ENCODE peak calls at places on chromosome 5, in five cellular contexts. I, W, J, E and U are unnamed samples.

GRCh38 chr5:127515693-127516440 is 1.6 kb upstream of the PRRC1 start:
- DNase-seq in I (no peak), W (no peak), J (no peak), E (no peak), U (no peak)

GRCh38 chr5:158979749-158980521 is 119.8 kb downstream of the EBF1 start:
- DNase-seq in I (peak; percentile 58), W (peak; percentile 74), J (peak; percentile 14), E (peak; percentile 57), U (peak; percentile 22)

GRCh38 chr5:131171276-131171815 is 602 bp downstream of the LYRM7 start:
- DNase-seq in I (no peak), W (no peak), J (no peak), E (no peak), U (no peak)

GRCh38 chr5:163478126-163478981 is 17.9 kb downstream of the HMMR start:
- DNase-seq in I (no peak), W (peak; percentile 35), J (no peak), E (no peak), U (no peak)

GRCh38 chr5:98292496-98292895 is 481.0 kb upstream of the RGMB start:
- DNase-seq in I (no peak), W (no peak), J (no peak), E (no peak), U (no peak)

GRCh38 chr5:37492778-37493555 is 113.8 kb downstream of the WDR70 start:
- DNase-seq in I (no peak), W (no peak), J (no peak), E (no peak), U (no peak)

GRCh38 chr5:32848681-32849080 is 137.6 kb downstream of the NPR3 start:
- DNase-seq in I (no peak), W (no peak), J (no peak), E (no peak), U (no peak)

GRCh38 chr5:168651654-168652053 is 72.5 kb upstream of the PANK3 start:
- DNase-seq in I (no peak), W (peak; percentile 70), J (no peak), E (no peak), U (no peak)

GRCh38 chr5:75538201-75538600 is 26.5 kb downstream of the POLK start:
- DNase-seq in I (no peak), W (no peak), J (no peak), E (no peak), U (no peak)

GRCh38 chr5:103808464-103809106 is 246.0 kb upstream of the NUDT12 start:
- DNase-seq in I (no peak), W (peak; percentile 16), J (peak; percentile 73), E (no peak), U (no peak)

GRCh38 chr5:21654-22233 is 70.2 kb upstream of the PLEKHG4B start:
- DNase-seq in I (no peak), W (peak; percentile 21), J (no peak), E (no peak), U (no peak)

GRCh38 chr5:179190851-179191505 is 130.8 kb downstream of the ZNF354C start:
- DNase-seq in I (no peak), W (no peak), J (no peak), E (no peak), U (no peak)

GRCh38 chr5:145936401-145937131 is at the start of gene SH3RF2:
- DNase-seq in I (peak; percentile 54), W (peak; percentile 94), J (peak; percentile 91), E (peak; percentile 24), U (peak; percentile 49)

GRCh38 chr5:95861858-95862561 is 39.5 kb upstream of the GLRX start:
- DNase-seq in I (no peak), W (no peak), J (no peak), E (no peak), U (no peak)

GRCh38 chr5:32311404-32312193 is 1.1 kb downstream of the MTMR12 start:
- DNase-seq in I (no peak), W (no peak), J (no peak), E (no peak), U (no peak)

GRCh38 chr5:179347581-179347980 is 2.3 kb upstream of the ADAMTS2 start:
- DNase-seq in I (no peak), W (no peak), J (no peak), E (no peak), U (no peak)

GRCh38 chr5:129904102-129904666 is at the start of gene CHSY3:
- DNase-seq in I (peak; percentile 87), W (peak; percentile 58), J (peak; percentile 90), E (peak; percentile 86), U (peak; percentile 78)

GRCh38 chr5:109192543-109193281 is 217.1 kb downstream of the PJA2 start:
- DNase-seq in I (no peak), W (no peak), J (no peak), E (no peak), U (no peak)

GRCh38 chr5:43852276-43852675 is 249.3 kb downstream of the NNT start:
- DNase-seq in I (no peak), W (no peak), J (peak; percentile 13), E (no peak), U (no peak)

GRCh38 chr5:78501411-78502338 is 141.3 kb downstream of the SCAMP1 start:
- DNase-seq in I (no peak), W (no peak), J (no peak), E (no peak), U (no peak)

GRCh38 chr5:124665035-124665434 is 81.4 kb downstream of the ZNF608 start:
- DNase-seq in I (no peak), W (no peak), J (no peak), E (no peak), U (no peak)

GRCh38 chr5:83567741-83568530 is 96.4 kb downstream of the VCAN start:
- DNase-seq in I (no peak), W (peak; percentile 61), J (no peak), E (no peak), U (no peak)

GRCh38 chr5:72067682-72068470 is 39.4 kb upstream of the MAP1B start:
- DNase-seq in I (no peak), W (peak; percentile 95), J (no peak), E (no peak), U (no peak)

GRCh38 chr5:159943331-159943730 is 27.0 kb downstream of the ADRA1B start:
- DNase-seq in I (no peak), W (no peak), J (no peak), E (no peak), U (no peak)

GRCh38 chr5:109653042-109653441 is 36.7 kb upstream of the MAN2A1 start:
- DNase-seq in I (no peak), W (no peak), J (no peak), E (no peak), U (no peak)

GRCh38 chr5:111829701-111830100 is 72.7 kb upstream of the NREP start:
- DNase-seq in I (no peak), W (peak; percentile 68), J (no peak), E (no peak), U (no peak)

GRCh38 chr5:40962207-40962955 is 53.1 kb downstream of the C7 start:
- DNase-seq in I (no peak), W (no peak), J (no peak), E (no peak), U (no peak)

GRCh38 chr5:9851458-9851857 is 221.3 kb upstream of the TAS2R1 start:
- DNase-seq in I (no peak), W (peak; percentile 34), J (peak; percentile 5), E (no peak), U (no peak)

GRCh38 chr5:63398346-63398745 is 563.9 kb downstream of the HTR1A start:
- DNase-seq in I (no peak), W (no peak), J (no peak), E (no peak), U (no peak)

GRCh38 chr5:109695005-109695926 is 5.5 kb downstream of the MAN2A1 start:
- DNase-seq in I (no peak), W (peak; percentile 17), J (no peak), E (no peak), U (no peak)

GRCh38 chr5:31854625-31855526 is 215.9 kb downstream of the PDZD2 start:
- DNase-seq in I (peak; percentile 42), W (peak; percentile 2), J (peak; percentile 59), E (peak; percentile 60), U (peak; percentile 45)

GRCh38 chr5:61409568-61409967 is 77.5 kb downstream of the ZSWIM6 start:
- DNase-seq in I (no peak), W (peak; percentile 87), J (no peak), E (no peak), U (no peak)

GRCh38 chr5:34682926-34683623 is 26.9 kb downstream of the RAI14 start:
- DNase-seq in I (peak; percentile 20), W (peak; percentile 85), J (no peak), E (no peak), U (no peak)
- H3K4me1 ChIP-seq in I (no peaks in the 10 kb centered on the region), W (peaks cover 50% of the 10 kb centered on the region), J (peaks cover 31% of the 10 kb centered on the region), E (peaks cover 7% of the 10 kb centered on the region), U (no peaks in the 10 kb centered on the region)

DNA sequence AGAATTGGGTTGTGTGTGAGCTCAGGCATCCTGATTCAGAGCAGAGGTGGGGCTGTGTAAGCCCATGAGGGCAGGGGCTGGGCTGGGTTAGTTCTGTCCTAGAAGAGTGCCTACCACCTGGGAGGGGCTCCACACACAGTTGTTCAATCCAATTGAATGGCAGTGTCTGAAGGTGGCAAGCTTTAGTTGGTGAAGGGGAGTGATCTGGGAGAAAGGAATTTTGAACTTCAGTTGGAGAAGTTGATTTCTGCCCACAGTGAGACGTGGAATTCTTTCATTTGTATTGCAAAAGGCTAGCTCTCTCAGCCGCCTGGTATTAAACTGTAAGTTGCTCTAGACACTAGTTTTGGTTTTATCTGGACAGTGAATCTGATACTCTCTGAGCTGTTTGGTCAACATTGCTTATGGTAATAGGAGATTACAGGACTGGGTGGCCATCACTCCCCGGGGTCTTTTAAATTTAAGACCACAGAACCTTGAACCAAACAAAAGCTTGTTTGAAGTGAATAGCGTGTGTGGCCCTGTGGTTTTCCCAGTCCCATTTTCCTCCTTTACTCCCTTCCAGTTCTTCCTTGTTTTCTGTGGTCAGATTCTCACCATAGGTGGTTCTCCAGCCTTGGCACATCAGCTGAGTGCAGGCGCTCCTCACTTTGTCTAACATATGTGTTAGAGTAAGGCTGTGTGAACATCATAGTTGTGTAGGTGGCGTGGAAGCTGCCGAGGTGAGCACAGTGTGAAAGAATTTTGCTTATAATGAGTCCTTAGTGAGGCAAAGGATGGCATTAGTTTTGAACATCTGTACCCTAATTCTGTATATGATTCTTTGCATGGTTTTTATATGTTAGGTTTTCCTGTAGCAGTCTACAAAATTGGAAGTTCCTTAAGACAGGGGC is 78.0 kb downstream of the ARHGAP26 start:
- DNase-seq in I (no peak), W (peak; percentile 98), J (no peak), E (no peak), U (no peak)
- H3K4me1 ChIP-seq in I (peaks cover 48% of the 10 kb centered on the region), W (peaks cover 57% of the 10 kb centered on the region), J (peaks cover 38% of the 10 kb centered on the region), E (peaks cover 62% of the 10 kb centered on the region), U (no peaks in the 10 kb centered on the region)

GRCh38 chr5:157559301-157559700 is 16.3 kb downstream of the ADAM19 start:
- DNase-seq in I (no peak), W (no peak), J (no peak), E (no peak), U (no peak)
- H3K4me1 ChIP-seq in I (peaks cover 75% of the 10 kb centered on the region), W (peaks cover 80% of the 10 kb centered on the region), J (peaks cover 24% of the 10 kb centered on the region), E (peaks cover 73% of the 10 kb centered on the region), U (no peaks in the 10 kb centered on the region)

GRCh38 chr5:50684721-50685120 is 18.3 kb downstream of the PARP8 start:
- DNase-seq in I (no peak), W (no peak), J (peak; percentile 32), E (no peak), U (no peak)
- H3K4me1 ChIP-seq in I (no peaks in the 10 kb centered on the region), W (no peaks in the 10 kb centered on the region), J (peaks cover 20% of the 10 kb centered on the region), E (peaks cover 3% of the 10 kb centered on the region), U (no peaks in the 10 kb centered on the region)